ENCODE peak calls at places on chromosomes 11 and 22, in four cellular contexts. Y, W, X and U are unnamed samples.

GRCh38 chr11:117995472-117995871 is 9.3 kb downstream of the IL10RA start:
- DNase-seq in Y (no peak), W (no peak), X (no peak), U (no peak)

GRCh38 chr11:1406571-1407485 is 17.1 kb downstream of the BRSK2 start:
- DNase-seq in Y (no peak), W (no peak), X (no peak), U (no peak)

GRCh38 chr11:67268036-67268683 is 1.9 kb downstream of the GRK2 start:
- DNase-seq in Y (no peak), W (peak), X (no peak), U (no peak)

GRCh38 chr22:37823134-37823985 is at the start of gene GALR3:
- DNase-seq in Y (no peak), W (no peak), X (no peak), U (no peak)

GRCh38 chr11:72652871-72653615 is 21.2 kb downstream of the PDE2A start:
- DNase-seq in Y (no peak), W (peak), X (no peak), U (no peak)

GRCh38 chr11:110317516-110317932 is 21.1 kb upstream of the RDX start:
- DNase-seq in Y (no peak), W (no peak), X (no peak), U (no peak)

GRCh38 chr11:84865257-84865656 is 761.9 kb downstream of the DLG2 start:
- DNase-seq in Y (no peak), W (no peak), X (no peak), U (no peak)

GRCh38 chr11:68767672-68768071 is 16.4 kb upstream of the TESMIN start:
- DNase-seq in Y (no peak), W (no peak), X (no peak), U (no peak)

GRCh38 chr22:35914665-35915476 is 113.8 kb downstream of the RBFOX2 start:
- DNase-seq in Y (peak), W (no peak), X (peak), U (no peak)

GRCh38 chr11:35953081-35953480 is 9.2 kb downstream of the LDLRAD3 start:
- DNase-seq in Y (no peak), W (no peak), X (peak), U (no peak)

GRCh38 chr11:62315416-62315815 is 16.5 kb upstream of the SCGB1D4 start:
- DNase-seq in Y (no peak), W (no peak), X (no peak), U (no peak)

GRCh38 chr22:27531782-27532530 is 269.6 kb downstream of the MN1 start:
- DNase-seq in Y (peak), W (no peak), X (no peak), U (no peak)

GRCh38 chr22:46830001-46830715 is 67.7 kb downstream of the TBC1D22A start:
- DNase-seq in Y (peak), W (no peak), X (peak), U (no peak)

GRCh38 chr22:48881326-48881980 is 946.2 kb downstream of the BRD1 start:
- DNase-seq in Y (no peak), W (no peak), X (no peak), U (no peak)

GRCh38 chr22:31451709-31452571 is 37.7 kb downstream of the EIF4ENIF1 start:
- DNase-seq in Y (peak), W (no peak), X (no peak), U (no peak)

GRCh38 chr11:112784323-112785073 is 176.7 kb upstream of the NCAM1 start:
- DNase-seq in Y (no peak), W (no peak), X (no peak), U (peak)
- TF ChIP-seq CTCF in Y (no peak), W (no peak), X (no peak), U (no peak)

GRCh38 chr11:10623797-10624761 is 55.6 kb upstream of the LYVE1 start:
- DNase-seq in Y (no peak), W (peak), X (no peak), U (no peak)

GRCh38 chr11:10625281-10625981 is 57.0 kb upstream of the LYVE1 start:
- DNase-seq in Y (no peak), W (no peak), X (no peak), U (no peak)

GRCh38 chr11:10622957-10623787 is 54.7 kb upstream of the LYVE1 start:
- DNase-seq in Y (no peak), W (no peak), X (no peak), U (no peak)

GRCh38 chr11:10619281-10619680 is 50.8 kb upstream of the LYVE1 start:
- DNase-seq in Y (peak), W (no peak), X (no peak), U (no peak)

GRCh38 chr11:10622108-10622507 is 53.6 kb upstream of the LYVE1 start:
- DNase-seq in Y (no peak), W (no peak), X (no peak), U (no peak)
- TF ChIP-seq CTCF in Y (no peak), W (no peak), X (no peak), U (no peak)

GRCh38 chr22:42880815-42881214 is 23.7 kb upstream of the ARFGAP3 start:
- DNase-seq in Y (no peak), W (no peak), X (no peak), U (no peak)
- TF ChIP-seq CTCF in Y (peak), W (no peak), X (no peak), U (no peak)

GRCh38 chr11:114027941-114028340 is 31.6 kb upstream of the ZBTB16 start:
- DNase-seq in Y (no peak), W (no peak), X (no peak), U (no peak)
- TF ChIP-seq CTCF in Y (peak), W (no peak), X (no peak), U (no peak)

DNA sequence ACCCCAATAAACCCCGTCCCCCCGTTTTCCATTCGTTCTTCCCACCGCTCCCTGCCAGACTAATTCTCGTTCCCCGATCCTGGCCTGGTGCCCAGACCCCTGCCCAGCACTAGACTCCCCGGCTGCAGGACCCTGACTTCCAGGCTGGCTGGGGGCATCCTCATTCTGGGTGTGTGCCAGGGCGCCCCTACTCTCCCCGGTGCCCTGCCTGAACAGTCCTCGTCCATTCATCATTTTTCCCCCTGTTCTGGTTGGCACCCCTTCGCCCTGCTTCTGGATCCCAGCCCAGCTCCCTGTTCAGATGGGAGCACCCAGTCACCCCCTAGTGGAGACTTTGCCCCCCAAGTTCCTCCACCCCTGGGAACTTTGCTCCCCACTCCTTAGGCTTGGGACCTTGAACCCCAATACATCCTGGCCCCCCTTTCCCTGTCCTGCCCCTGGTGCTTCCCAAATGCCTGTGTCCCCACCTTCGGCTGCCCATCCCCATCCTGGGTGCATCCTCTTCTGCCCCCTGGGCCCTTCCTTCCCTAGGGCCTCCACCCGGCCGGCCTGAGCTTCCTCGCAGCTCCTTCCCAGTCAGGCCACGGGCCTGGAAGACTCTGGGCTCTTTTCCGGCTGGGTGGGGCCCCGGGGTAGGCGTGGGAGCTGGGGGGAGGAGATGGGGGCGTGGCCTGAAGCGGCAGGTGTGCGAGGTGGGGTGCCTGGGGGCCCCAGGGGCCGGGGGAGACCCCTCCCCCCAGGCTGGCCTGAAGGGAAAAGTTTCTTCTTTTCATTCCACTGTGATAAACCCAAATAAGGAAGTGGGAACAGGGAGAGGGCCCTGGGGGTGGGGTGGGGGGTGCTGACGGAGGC is 882 bp downstream of the PLCB3 start:
- DNase-seq in Y (no peak), W (no peak), X (no peak), U (no peak)
- TF ChIP-seq CTCF in Y (peak), W (no peak), X (no peak), U (no peak)

GRCh38 chr11:26551186-26551801 is 20.8 kb downstream of the MUC15 start:
- DNase-seq in Y (no peak), W (no peak), X (no peak), U (no peak)
- TF ChIP-seq CTCF in Y (peak), W (peak), X (no peak), U (peak)

DNA sequence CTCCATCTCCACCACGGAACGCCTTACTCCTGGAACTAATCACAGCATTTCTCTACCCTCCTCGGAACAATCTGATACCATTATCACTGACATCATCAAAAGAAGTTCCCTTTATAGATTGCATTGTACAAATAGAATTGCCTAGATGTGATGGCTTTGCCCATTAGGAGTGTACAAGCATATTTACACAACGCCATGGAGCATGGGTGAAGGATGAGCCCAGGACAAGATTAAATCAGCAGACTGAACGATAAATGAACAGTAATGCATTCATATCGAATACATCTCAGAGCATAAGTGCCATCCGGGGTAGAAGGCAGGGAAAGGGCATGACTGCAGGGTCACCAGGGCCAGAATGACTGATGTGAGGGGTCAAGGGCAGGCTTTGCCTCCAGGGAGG is 57.3 kb downstream of the KIRREL3 start:
- DNase-seq in Y (no peak), W (no peak), X (no peak), U (no peak)
- TF ChIP-seq CTCF in Y (no peak), W (no peak), X (no peak), U (no peak)

GRCh38 chr11:75718406-75719088 is 909 bp downstream of the MOGAT2 start:
- DNase-seq in Y (no peak), W (no peak), X (no peak), U (no peak)
- TF ChIP-seq CTCF in Y (no peak), W (no peak), X (no peak), U (no peak)

GRCh38 chr11:17574799-17575144 is 27.7 kb downstream of the OTOG start:
- DNase-seq in Y (no peak), W (no peak), X (no peak), U (no peak)
- TF ChIP-seq CTCF in Y (no peak), W (no peak), X (no peak), U (no peak)